ENCODE peak calls at places on chromosomes 2 and 18, in nine cellular contexts. K is uterus, A is endothelial cell, Z is cardiac fibroblast, N is ovary, P is AG09319, O is colonic mucosa, U is OCI-LY7, C is progenitor cell of endocrine pancreas. G is an unnamed sample.

GRCh38 chr2:120842456-120843439 is 107.1 kb downstream of the GLI2 start:
- DNase-seq in A (no peak), O (no peak), U (no peak), C (no peak), Z (peak), P (no peak), K (no peak), N (no peak), G (no peak)

GRCh38 chr2:111910609-111911277 is 12.3 kb downstream of the MERTK start:
- DNase-seq in N (no peak), A (no peak), Z (no peak), K (no peak), C (no peak), U (no peak), P (no peak), O (no peak), G (no peak)

GRCh38 chr18:77300579-77300978 is 50.9 kb downstream of the GALR1 start:
- DNase-seq in U (no peak), K (no peak), Z (no peak), O (no peak), A (no peak), N (no peak), C (no peak), P (no peak), G (no peak)

GRCh38 chr2:74822771-74823283 is 11.1 kb upstream of the HK2 start:
- DNase-seq in U (no peak), C (no peak), A (no peak), O (no peak), P (no peak), K (no peak), Z (no peak), N (no peak), G (no peak)

GRCh38 chr2:10434885-10435419 is 13.2 kb downstream of the ODC1 start:
- DNase-seq in P (no peak), C (peak), Z (peak), N (peak), A (peak), K (peak), O (peak), U (peak), G (peak)

GRCh38 chr2:48471048-48471474 is 58.9 kb upstream of the STON1 start:
- DNase-seq in U (no peak), Z (peak), A (peak), K (peak), P (peak), C (no peak), O (no peak), N (no peak), G (peak)

GRCh38 chr2:169980001-169980400 is 152.7 kb downstream of the UBR3 start:
- DNase-seq in U (no peak), K (no peak), O (no peak), N (no peak), C (no peak), P (no peak), A (no peak), Z (no peak), G (no peak)

GRCh38 chr2:95349568-95350319 is 52.6 kb downstream of the KCNIP3 start:
- DNase-seq in P (no peak), C (no peak), N (no peak), O (peak), U (no peak), K (peak), Z (no peak), A (no peak), G (no peak)

GRCh38 chr18:43772907-43773306 is 495.6 kb upstream of the SYT4 start:
- DNase-seq in K (no peak), Z (no peak), C (no peak), A (no peak), N (no peak), O (no peak), P (no peak), U (no peak), G (no peak)

GRCh38 chr2:40625849-40626248 is 174.0 kb upstream of the SLC8A1 start:
- DNase-seq in K (no peak), C (no peak), P (peak), A (no peak), Z (peak), O (no peak), N (no peak), U (no peak), G (no peak)

GRCh38 chr2:47189635-47190034 is 34.5 kb upstream of the STPG4 start:
- DNase-seq in C (no peak), O (no peak), Z (peak), K (no peak), N (no peak), U (no peak), A (no peak), P (no peak), G (no peak)

GRCh38 chr2:152497481-152498052 is 162.6 kb downstream of the FMNL2 start:
- DNase-seq in N (no peak), Z (peak), P (no peak), K (no peak), A (no peak), C (no peak), O (no peak), U (no peak), G (no peak)

GRCh38 chr2:131127076-131127475 is 21.9 kb downstream of the PLEKHB2 start:
- DNase-seq in K (no peak), N (no peak), C (no peak), P (no peak), A (no peak), Z (no peak), O (no peak), U (no peak), G (no peak)

GRCh38 chr2:150802648-150803047 is 315.2 kb upstream of the RND3 start:
- DNase-seq in O (no peak), A (no peak), C (no peak), Z (no peak), K (no peak), P (no peak), U (no peak), N (no peak), G (no peak)

GRCh38 chr2:86308356-86308755 is 29.1 kb downstream of the REEP1 start:
- DNase-seq in P (no peak), U (no peak), A (no peak), O (no peak), K (no peak), Z (no peak), N (no peak), C (no peak), G (no peak)

GRCh38 chr2:15205562-15205961 is 355.6 kb downstream of the NBAS start:
- DNase-seq in U (no peak), P (no peak), N (no peak), Z (no peak), A (no peak), K (no peak), O (no peak), C (no peak), G (no peak)

GRCh38 chr2:203446071-203446481 is 89.0 kb downstream of the RAPH1 start:
- DNase-seq in C (no peak), N (no peak), K (no peak), O (no peak), A (no peak), U (no peak), P (no peak), Z (peak), G (no peak)

GRCh38 chr2:233006648-233007047 is 6.4 kb downstream of the NGEF start:
- DNase-seq in C (no peak), O (no peak), N (no peak), U (no peak), P (no peak), A (no peak), Z (no peak), K (no peak), G (no peak)

GRCh38 chr2:81195017-81195773 is 890.6 kb upstream of the LRRTM1 start:
- DNase-seq in N (no peak), Z (no peak), K (no peak), C (no peak), U (no peak), P (no peak), A (no peak), O (no peak), G (no peak)

GRCh38 chr2:179106342-179107178 is 56.6 kb upstream of the CCDC141 start:
- DNase-seq in O (peak), N (no peak), U (no peak), P (peak), A (no peak), K (peak), Z (peak), C (no peak), G (no peak)

GRCh38 chr18:9803698-9804516 is 81.9 kb upstream of the TXNDC2 start:
- DNase-seq in K (no peak), U (no peak), N (no peak), C (no peak), Z (peak), A (no peak), P (no peak), O (no peak), G (peak)

GRCh38 chr18:22542400-22542835 is 124.7 kb upstream of the CTAGE1 start:
- DNase-seq in U (no peak), P (no peak), C (no peak), O (no peak), N (peak), K (no peak), Z (peak), A (no peak), G (no peak)

GRCh38 chr2:222731183-222731582 is 59.7 kb downstream of the MOGAT1 start:
- DNase-seq in C (no peak), K (no peak), U (no peak), P (no peak), O (no peak), A (no peak), Z (peak), N (no peak), G (no peak)

GRCh38 chr18:49274188-49274714 is 186.2 kb downstream of the DYM start:
- DNase-seq in K (no peak), Z (peak), O (no peak), U (no peak), C (no peak), A (no peak), N (no peak), P (peak), G (no peak)

GRCh38 chr2:51413726-51414125 is 381.8 kb upstream of the NRXN1 start:
- DNase-seq in P (no peak), Z (peak), O (no peak), N (no peak), U (no peak), C (no peak), K (no peak), A (no peak), G (no peak)

GRCh38 chr2:174632847-174633620 is 35.4 kb upstream of the WIPF1 start:
- DNase-seq in Z (no peak), O (no peak), A (no peak), U (peak), K (no peak), P (no peak), C (no peak), N (no peak), G (no peak)

GRCh38 chr2:67055387-67056304 is 341.5 kb upstream of the ETAA1 start:
- DNase-seq in N (no peak), Z (peak), C (no peak), U (no peak), O (no peak), P (no peak), A (no peak), K (no peak), G (no peak)

DNA sequence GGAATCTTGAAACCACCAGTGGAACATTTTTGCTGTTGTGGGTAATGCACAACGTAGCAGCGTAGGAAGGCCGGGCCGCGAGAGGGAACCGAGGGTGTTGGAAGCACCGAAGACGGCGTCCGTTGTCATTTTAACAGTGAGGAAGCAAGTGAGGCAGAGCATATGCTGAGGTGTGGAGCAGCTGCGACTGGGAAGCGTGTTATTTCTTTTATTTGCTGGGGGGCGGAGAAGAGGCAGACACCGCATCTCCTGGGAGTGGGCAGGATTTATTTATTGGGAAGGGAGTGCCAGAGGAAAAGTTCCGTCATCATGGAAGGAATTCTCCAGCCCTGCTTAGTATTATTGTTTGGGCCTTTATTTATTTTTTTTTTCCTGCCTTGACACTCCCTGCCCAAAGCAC is 232.8 kb downstream of the KLHL29 start:
- DNase-seq in N (peak), A (no peak), U (no peak), Z (no peak), K (peak), C (no peak), P (no peak), O (no peak), G (no peak)
- TF ChIP-seq CTCF in N (no peak), A (no peak), U (no peak), Z (no peak), K (no peak), C (no peak), P (no peak), O (no peak), G (no peak)

DNA sequence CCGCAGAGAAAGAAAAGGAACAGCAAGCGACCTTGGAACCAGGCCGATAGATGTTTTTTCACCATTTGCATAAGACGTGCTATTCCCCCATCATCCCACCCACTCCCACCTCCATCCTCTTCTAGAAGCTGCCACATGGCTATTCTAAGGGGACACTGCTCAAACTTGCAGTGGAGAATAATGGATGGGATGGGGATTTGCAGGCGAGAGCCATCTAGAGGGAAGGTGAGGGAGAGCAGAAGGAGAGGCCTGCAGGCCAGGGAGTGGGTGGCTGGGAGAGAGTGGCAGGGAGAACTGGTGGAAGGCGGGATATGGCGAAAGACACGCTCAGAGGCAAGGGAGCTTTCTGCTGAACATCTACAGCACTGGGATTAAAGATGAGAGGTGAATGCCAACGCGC is 84.9 kb downstream of the MAPK4 start:
- DNase-seq in C (no peak), Z (no peak), N (no peak), P (no peak), A (peak), K (no peak), U (no peak), O (no peak), G (peak)
- TF ChIP-seq CTCF in C (peak), Z (peak), N (no peak), P (peak), A (no peak), K (no peak), U (peak), O (no peak), G (peak)

GRCh38 chr18:24413148-24413547 is 13.3 kb upstream of the IMPACT start:
- DNase-seq in K (no peak), O (no peak), N (no peak), Z (no peak), A (peak), P (no peak), C (no peak), U (no peak), G (no peak)
- TF ChIP-seq CTCF in K (no peak), O (no peak), N (no peak), Z (peak), A (no peak), P (peak), C (no peak), U (no peak), G (no peak)

GRCh38 chr18:63506336-63506646 is 29.5 kb downstream of the SERPINB5 start:
- DNase-seq in A (no peak), N (no peak), C (no peak), P (no peak), U (no peak), Z (no peak), K (no peak), O (no peak), G (no peak)
- TF ChIP-seq CTCF in A (peak), N (no peak), C (no peak), P (no peak), U (peak), Z (no peak), K (no peak), O (no peak), G (no peak)

GRCh38 chr2:147998203-147998602 is 22.3 kb downstream of the ORC4 start:
- DNase-seq in O (no peak), P (no peak), A (no peak), K (no peak), C (no peak), N (no peak), Z (no peak), U (no peak), G (no peak)

GRCh38 chr2:147999126-147999525 is 21.4 kb downstream of the ORC4 start:
- DNase-seq in U (no peak), Z (no peak), O (no peak), C (no peak), A (no peak), P (no peak), K (no peak), N (no peak), G (no peak)

GRCh38 chr2:147996828-147997227 is 23.7 kb downstream of the ORC4 start:
- DNase-seq in U (no peak), Z (no peak), K (no peak), N (no peak), O (no peak), P (no peak), C (no peak), A (no peak), G (no peak)

DNA sequence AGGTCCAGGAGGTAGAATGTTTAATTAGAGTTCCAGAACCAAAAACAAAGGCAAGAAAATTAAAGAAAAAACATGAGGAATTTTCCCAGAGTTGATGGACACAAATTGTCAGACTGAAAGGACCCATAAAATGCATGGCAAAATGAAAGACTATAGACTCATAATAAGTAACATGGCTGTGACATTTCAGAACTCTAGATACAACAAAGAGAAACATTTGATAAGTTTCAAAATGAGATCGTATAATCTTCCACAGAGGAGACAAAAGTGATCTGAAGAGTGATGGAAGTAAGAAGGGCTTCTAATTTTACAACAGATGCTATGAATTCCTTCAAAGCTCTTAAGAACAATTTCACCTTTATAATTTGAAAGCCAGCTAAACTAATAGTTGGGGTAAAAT is 20.4 kb downstream of the ORC4 start:
- DNase-seq in Z (no peak), U (no peak), N (no peak), K (no peak), O (no peak), A (no peak), C (no peak), P (no peak), G (no peak)
- TF ChIP-seq CTCF in Z (no peak), U (no peak), N (no peak), K (no peak), O (no peak), A (no peak), C (no peak), P (no peak), G (no peak)